ENCODE peak calls at places on chromosomes 11 and 22, in seven cellular contexts. U is T-helper 2 cell; D is HFF-Myc; S is AG04450; R is T-cell; J is anterior cingulate cortex; G is activated naive CD4-positive, alpha-beta T cell treated with anti-CD3 and anti-CD28 coated beads, Interleukin-2, amount 50 U/mL, for 16 hours. A is an unnamed sample.

GRCh38 chr11:67627788-67628624 is 1.7 kb downstream of the NUDT8 start:
- DNase-seq in U (no peak), D (no peak), S (no peak), R (no peak), J (no peak), G (no peak), A (peak; percentile 58)

GRCh38 chr22:37263966-37264887 is 18.1 kb upstream of the CYTH4 start:
- DNase-seq in U (no peak), D (no peak), S (no peak), R (no peak), J (no peak), G (no peak), A (no peak)

GRCh38 chr11:93729129-93729616 is 12.1 kb downstream of the TAF1D start:
- DNase-seq in U (no peak), D (no peak), S (no peak), R (no peak), J (no peak), G (no peak), A (no peak)

GRCh38 chr11:122348658-122349451 is 232.8 kb upstream of the BLID start:
- DNase-seq in U (no peak), D (no peak), S (no peak), R (no peak), J (no peak), G (no peak), A (no peak)

GRCh38 chr11:117097567-117098268 is 510 bp downstream of the SIK3 start:
- DNase-seq in U (no peak), D (no peak), S (no peak), R (peak; percentile 11), J (no peak), G (peak; percentile 42), A (peak; percentile 45)

GRCh38 chr11:17263803-17264202 is 12.7 kb upstream of the NUCB2 start:
- DNase-seq in U (no peak), D (no peak), S (no peak), R (no peak), J (no peak), G (no peak), A (no peak)

GRCh38 chr22:40524392-40525249 is 111.9 kb downstream of the MRTFA start:
- DNase-seq in U (no peak), D (no peak), S (no peak), R (no peak), J (no peak), G (no peak), A (no peak)

GRCh38 chr11:34602245-34602644 is 18.6 kb upstream of the EHF start:
- DNase-seq in U (no peak), D (no peak), S (no peak), R (no peak), J (no peak), G (no peak), A (no peak)

GRCh38 chr11:1921576-1922141 is 2.2 kb downstream of the TNNT3 start:
- DNase-seq in U (no peak), D (no peak), S (no peak), R (no peak), J (no peak), G (no peak), A (no peak)

GRCh38 chr11:68924073-68924925 is 20.6 kb downstream of the IGHMBP2 start:
- DNase-seq in U (no peak), D (no peak), S (no peak), R (no peak), J (no peak), G (no peak), A (no peak)

GRCh38 chr11:61083601-61084147 is 18.6 kb upstream of the CD5 start:
- DNase-seq in U (peak; percentile 52), D (no peak), S (no peak), R (peak; percentile 78), J (no peak), G (peak; percentile 64), A (no peak)

GRCh38 chr11:106281455-106282173 is 204.2 kb downstream of the AASDHPPT start:
- DNase-seq in U (no peak), D (peak; percentile 78), S (peak; percentile 29), R (no peak), J (no peak), G (no peak), A (no peak)

GRCh38 chr11:117906710-117907109 is 22.5 kb downstream of the TMPRSS13 start:
- DNase-seq in U (no peak), D (no peak), S (no peak), R (no peak), J (no peak), G (no peak), A (no peak)

GRCh38 chr11:75523189-75523588 is 2.6 kb downstream of the GDPD5 start:
- DNase-seq in U (no peak), D (no peak), S (no peak), R (no peak), J (no peak), G (no peak), A (no peak)

GRCh38 chr11:92131289-92131890 is 93.2 kb upstream of the FAT3 start:
- DNase-seq in U (no peak), D (no peak), S (no peak), R (no peak), J (no peak), G (no peak), A (no peak)

GRCh38 chr11:64744544-64745218 is 739 bp upstream of the RASGRP2 start:
- DNase-seq in U (peak; percentile 40), D (no peak), S (no peak), R (no peak), J (no peak), G (no peak), A (no peak)

GRCh38 chr22:41612626-41613025 is 8.2 kb downstream of the DESI1 start:
- DNase-seq in U (no peak), D (no peak), S (no peak), R (no peak), J (no peak), G (no peak), A (no peak)

GRCh38 chr22:21940521-21940920 is 12.1 kb downstream of the PPM1F start:
- DNase-seq in U (no peak), D (no peak), S (no peak), R (no peak), J (no peak), G (no peak), A (no peak)

GRCh38 chr11:72307439-72307838 is 63.5 kb upstream of the PHOX2A start:
- DNase-seq in U (no peak), D (no peak), S (no peak), R (no peak), J (no peak), G (no peak), A (no peak)

GRCh38 chr22:38218661-38219331 is 17.0 kb downstream of the MAFF start:
- DNase-seq in U (peak; percentile 32), D (peak; percentile 75), S (peak; percentile 91), R (no peak), J (no peak), G (no peak), A (peak; percentile 78)

GRCh38 chr22:31621507-31622160 is 40.4 kb downstream of the PISD start:
- DNase-seq in U (no peak), D (no peak), S (no peak), R (no peak), J (no peak), G (no peak), A (no peak)

GRCh38 chr11:22337571-22338464 is at the start of gene SLC17A6:
- DNase-seq in U (no peak), D (peak; percentile 24), S (no peak), R (no peak), J (no peak), G (no peak), A (no peak)

GRCh38 chr11:16924826-16925494 is 89.3 kb downstream of the PLEKHA7 start:
- DNase-seq in U (no peak), D (no peak), S (no peak), R (no peak), J (peak; percentile 16), G (no peak), A (peak; percentile 63)

A was measured in pancreas.